ENCODE peak calls at places on chromosomes 13 and 19, in four cellular contexts. C is lower leg skin, Z is cardiac fibroblast, P is heart right ventricle. G is an unnamed sample.

GRCh38 chr13:77893066-77893465 is 25.6 kb downstream of the EDNRB start:
- DNase-seq in C (no peak), Z (no peak), P (no peak), G (no peak)

GRCh38 chr19:17262557-17262956 is 2.0 kb downstream of the USHBP1 start:
- DNase-seq in C (no peak), Z (no peak), P (no peak), G (no peak)

GRCh38 chr19:18460313-18460712 is 22.4 kb upstream of the ISYNA1 start:
- DNase-seq in C (peak; percentile 56), Z (peak; percentile 84), P (peak; percentile 46), G (no peak)

GRCh38 chr13:79491715-79492114 is 10.8 kb downstream of the NDFIP2 start:
- DNase-seq in C (no peak), Z (peak; percentile 75), P (no peak), G (peak; percentile 74)

GRCh38 chr13:106306748-106307277 is 228.6 kb downstream of the EFNB2 start:
- DNase-seq in C (no peak), Z (no peak), P (no peak), G (no peak)

GRCh38 chr13:97266328-97266727 is 44.2 kb downstream of the MBNL2 start:
- DNase-seq in C (no peak), Z (no peak), P (no peak), G (no peak)

GRCh38 chr19:11197291-11198174 is at the start of gene KANK2:
- DNase-seq in C (peak; percentile 64), Z (peak; percentile 75), P (peak; percentile 82), G (no peak)

GRCh38 chr13:42654760-42655159 is 80.8 kb downstream of the TNFSF11 start:
- DNase-seq in C (no peak), Z (peak; percentile 46), P (no peak), G (no peak)

GRCh38 chr19:6343462-6343861 is 10.1 kb upstream of the ACER1 start:
- DNase-seq in C (no peak), Z (peak; percentile 15), P (no peak), G (no peak)

GRCh38 chr19:45404557-45405434 is at the start of gene PPP1R13L:
- DNase-seq in C (peak; percentile 86), Z (peak; percentile 90), P (peak; percentile 89), G (no peak)

GRCh38 chr13:113941571-113942191 is 32.2 kb downstream of the C13orf46 start:
- DNase-seq in C (no peak), Z (no peak), P (no peak), G (no peak)

GRCh38 chr19:44367024-44367423 is 10.5 kb upstream of the ZNF112 start:
- DNase-seq in C (no peak), Z (peak; percentile 58), P (peak; percentile 6), G (no peak)

GRCh38 chr13:67273001-67273400 is 42.9 kb upstream of the PCDH9 start:
- DNase-seq in C (no peak), Z (peak; percentile 89), P (no peak), G (no peak)

GRCh38 chr13:109989686-109990085 is 203.3 kb upstream of the IRS2 start:
- DNase-seq in C (no peak), Z (peak; percentile 61), P (no peak), G (no peak)

GRCh38 chr19:56117889-56118288 is 3.2 kb downstream of the ZNF787 start:
- DNase-seq in C (no peak), Z (no peak), P (no peak), G (no peak)

GRCh38 chr19:45455707-45456499 is 11.9 kb upstream of the FOSB start:
- DNase-seq in C (peak; percentile 88), Z (peak; percentile 100), P (peak; percentile 88), G (peak; percentile 98)

GRCh38 chr19:11380653-11381534 is 3.2 kb downstream of the EPOR start:
- DNase-seq in C (peak; percentile 96), Z (peak; percentile 97), P (peak; percentile 97), G (peak; percentile 65)

GRCh38 chr13:24683833-24684599 is 3.8 kb downstream of the ATP12A start:
- DNase-seq in C (no peak), Z (peak; percentile 31), P (peak; percentile 43), G (no peak)

GRCh38 chr13:26679945-26680516 is 80.6 kb downstream of the GPR12 start:
- DNase-seq in C (no peak), Z (no peak), P (no peak), G (no peak)

GRCh38 chr13:94480672-94481145 is 1.2 kb upstream of the DCT start:
- DNase-seq in C (no peak), Z (peak; percentile 76), P (no peak), G (no peak)

GRCh38 chr13:20401958-20402856 is 123.5 kb downstream of the CRYL1 start:
- DNase-seq in C (no peak), Z (peak; percentile 44), P (no peak), G (peak; percentile 19)

GRCh38 chr13:28574617-28575142 is 79.8 kb upstream of the FLT1 start:
- DNase-seq in C (no peak), Z (peak; percentile 99), P (peak; percentile 7), G (peak; percentile 93)

GRCh38 chr13:46122304-46122703 is 17.5 kb upstream of the CPB2 start:
- DNase-seq in C (no peak), Z (no peak), P (no peak), G (no peak)

GRCh38 chr19:53983457-53984289 is 7.8 kb upstream of the CACNG6 start:
- DNase-seq in C (no peak), Z (no peak), P (no peak), G (no peak)

GRCh38 chr19:53982611-53983010 is 8.8 kb upstream of the CACNG6 start:
- DNase-seq in C (no peak), Z (peak; percentile 48), P (peak; percentile 53), G (no peak)

GRCh38 chr19:53982056-53982455 is 9.4 kb upstream of the CACNG6 start:
- DNase-seq in C (no peak), Z (no peak), P (no peak), G (no peak)

GRCh38 chr19:53980553-53981407 is 10.7 kb upstream of the CACNG6 start:
- DNase-seq in C (no peak), Z (peak; percentile 87), P (no peak), G (no peak)

DNA sequence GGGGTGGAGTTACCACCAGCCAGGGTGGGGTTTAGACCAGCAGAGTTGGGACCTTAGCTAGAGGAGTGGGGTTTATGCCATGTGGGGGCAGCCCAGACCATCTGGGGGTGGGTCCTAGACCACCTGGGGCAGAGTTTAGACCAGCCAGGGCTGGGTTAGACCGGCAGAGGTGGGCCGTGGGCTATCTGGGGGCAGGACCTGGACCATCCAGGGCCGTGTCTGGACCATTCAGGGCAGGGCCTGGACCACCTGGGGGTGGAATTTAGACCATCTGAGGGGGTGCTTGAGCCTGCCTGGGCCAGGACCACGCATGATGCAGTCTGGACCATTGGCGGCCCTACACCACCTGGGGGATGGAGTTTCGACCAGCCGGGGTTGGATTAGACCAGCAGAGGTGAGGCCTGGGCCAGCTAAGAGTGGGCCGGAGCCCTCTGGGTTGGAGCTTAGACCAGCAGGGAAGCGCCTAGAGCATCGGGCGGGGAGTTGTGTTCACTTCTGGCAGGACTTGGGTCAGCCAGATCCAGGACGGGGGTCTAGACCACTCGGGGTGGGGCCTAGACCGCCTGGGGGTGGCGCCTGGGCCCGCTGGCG is 9.9 kb upstream of the CACNG6 start:
- DNase-seq in C (no peak), Z (no peak), P (no peak), G (no peak)
- H3K4me3 ChIP-seq in C (no peak overlapping the region), Z (peak overlapping the region; percentile 22), P (no peak overlapping the region), G (no peak overlapping the region)

GRCh38 chr13:33761744-33762143 is 56.2 kb upstream of the RFC3 start:
- DNase-seq in C (no peak), Z (peak; percentile 4), P (no peak), G (no peak)
- TF ChIP-seq CTCF in C (no peak), Z (peak; percentile 2), P (no peak), G (no peak)

GRCh38 chr19:47232422-47233211 is 1.6 kb upstream of the BBC3 start:
- DNase-seq in C (no peak), Z (peak; percentile 81), P (no peak), G (no peak)
- H3K4me3 ChIP-seq in C (no peak overlapping the region), Z (peak overlapping the region; percentile 8), P (no peak overlapping the region), G (peak overlapping the region; percentile 53)

GRCh38 chr13:95698047-95698749 is 21.3 kb downstream of the DNAJC3 start:
- DNase-seq in C (no peak), Z (peak; percentile 37), P (no peak), G (no peak)
- TF ChIP-seq CTCF in C (no peak), Z (peak; percentile 49), P (peak; percentile 11), G (no peak)

GRCh38 chr13:41004875-41005693 is 14.0 kb downstream of the ELF1 start:
- DNase-seq in C (no peak), Z (no peak), P (no peak), G (no peak)
- H3K4me3 ChIP-seq in C (no peak overlapping the region), Z (no peak overlapping the region), P (no peak overlapping the region), G (no peak overlapping the region)

GRCh38 chr13:70960841-70961443 is 852.7 kb upstream of the KLHL1 start:
- DNase-seq in C (no peak), Z (peak; percentile 59), P (no peak), G (no peak)

GRCh38 chr13:70967564-70967963 is 859.3 kb upstream of the KLHL1 start:
- DNase-seq in C (no peak), Z (no peak), P (no peak), G (no peak)

GRCh38 chr13:70959376-70959775 is 851.1 kb upstream of the KLHL1 start:
- DNase-seq in C (no peak), Z (no peak), P (no peak), G (no peak)

GRCh38 chr13:70964124-70964523 is 855.9 kb upstream of the KLHL1 start:
- DNase-seq in C (no peak), Z (peak; percentile 4), P (no peak), G (no peak)
- TF ChIP-seq CTCF in C (no peak), Z (peak; percentile 11), P (no peak), G (no peak)

G was measured in AG04449.